ENCODE peak calls at places on chromosomes 6 and 20, in four cellular contexts. One of them, this sample, is unnamed.

GRCh38 chr6:143290206-143290605 is 160.3 kb downstream of the ADAT2 start:
- DNase-seq in cardiac muscle cell: no peak
- DNase-seq in H1: no peak
- DNase-seq in OCI-M1: no peak
- DNase-seq in this sample: no peak

GRCh38 chr20:24359306-24359705 is 110.1 kb upstream of the SYNDIG1 start:
- DNase-seq in cardiac muscle cell: no peak
- DNase-seq in H1: no peak
- DNase-seq in OCI-M1: no peak
- DNase-seq in this sample: no peak

GRCh38 chr20:23874747-23875146 is 4.8 kb downstream of the CST5 start:
- DNase-seq in cardiac muscle cell: no peak
- DNase-seq in H1: no peak
- DNase-seq in OCI-M1: no peak
- DNase-seq in this sample: no peak

GRCh38 chr20:50691585-50692552 is 527 bp upstream of the RIPOR3 start:
- DNase-seq in cardiac muscle cell: peak
- DNase-seq in H1: no peak
- DNase-seq in OCI-M1: peak
- DNase-seq in this sample: no peak

GRCh38 chr20:9518776-9519175 is 4.4 kb downstream of the LAMP5 start:
- DNase-seq in cardiac muscle cell: no peak
- DNase-seq in H1: no peak
- DNase-seq in OCI-M1: no peak
- DNase-seq in this sample: no peak

GRCh38 chr6:111844921-111845320 is 28.3 kb downstream of the FYN start:
- DNase-seq in cardiac muscle cell: peak
- DNase-seq in H1: no peak
- DNase-seq in OCI-M1: peak
- DNase-seq in this sample: no peak

GRCh38 chr20:9926476-9926875 is 87.6 kb upstream of the PAK5 start:
- DNase-seq in cardiac muscle cell: no peak
- DNase-seq in H1: no peak
- DNase-seq in OCI-M1: no peak
- DNase-seq in this sample: no peak

GRCh38 chr20:402496-402885 is 5.6 kb upstream of the RBCK1 start:
- DNase-seq in cardiac muscle cell: no peak
- DNase-seq in H1: no peak
- DNase-seq in OCI-M1: no peak
- DNase-seq in this sample: no peak

GRCh38 chr6:42190784-42191183 is 4.0 kb downstream of the GUCA1B start:
- DNase-seq in cardiac muscle cell: peak
- DNase-seq in H1: no peak
- DNase-seq in OCI-M1: peak
- DNase-seq in this sample: no peak

GRCh38 chr20:47438464-47439381 is 63.0 kb upstream of the NCOA3 start:
- DNase-seq in cardiac muscle cell: no peak
- DNase-seq in H1: no peak
- DNase-seq in OCI-M1: peak
- DNase-seq in this sample: peak

GRCh38 chr6:149723771-149724417 is 6.0 kb upstream of the LATS1 start:
- DNase-seq in cardiac muscle cell: peak
- DNase-seq in H1: no peak
- DNase-seq in OCI-M1: peak
- DNase-seq in this sample: no peak

GRCh38 chr20:23867152-23867776 is 12.3 kb downstream of the CST5 start:
- DNase-seq in cardiac muscle cell: no peak
- DNase-seq in H1: no peak
- DNase-seq in OCI-M1: no peak
- DNase-seq in this sample: no peak

GRCh38 chr6:165010556-165011535 is 298.6 kb downstream of the C6orf118 start:
- DNase-seq in cardiac muscle cell: peak
- DNase-seq in H1: no peak
- DNase-seq in OCI-M1: no peak
- DNase-seq in this sample: no peak

GRCh38 chr20:33251496-33251895 is 15.7 kb downstream of the BPIFA1 start:
- DNase-seq in cardiac muscle cell: no peak
- DNase-seq in H1: no peak
- DNase-seq in OCI-M1: no peak
- DNase-seq in this sample: no peak

GRCh38 chr6:88422831-88423230 is 256.7 kb upstream of the CNR1 start:
- DNase-seq in cardiac muscle cell: no peak
- DNase-seq in H1: no peak
- DNase-seq in OCI-M1: no peak
- DNase-seq in this sample: no peak

GRCh38 chr6:68638225-68638900 is 3.3 kb downstream of the ADGRB3 start:
- DNase-seq in cardiac muscle cell: peak
- DNase-seq in H1: no peak
- DNase-seq in OCI-M1: peak
- DNase-seq in this sample: no peak

GRCh38 chr6:119226089-119226488 is 123.5 kb downstream of the MAN1A1 start:
- DNase-seq in cardiac muscle cell: no peak
- DNase-seq in H1: no peak
- DNase-seq in OCI-M1: no peak
- DNase-seq in this sample: no peak

GRCh38 chr20:64039293-64040160 is 3.5 kb downstream of the C20orf204 start:
- DNase-seq in cardiac muscle cell: no peak
- DNase-seq in H1: no peak
- DNase-seq in OCI-M1: no peak
- DNase-seq in this sample: no peak

GRCh38 chr6:129744201-129744879 is 34.4 kb upstream of the ARHGAP18 start:
- DNase-seq in cardiac muscle cell: peak
- DNase-seq in H1: no peak
- DNase-seq in OCI-M1: peak
- DNase-seq in this sample: no peak

GRCh38 chr20:59718071-59718470 is 113.7 kb downstream of the PHACTR3 start:
- DNase-seq in cardiac muscle cell: no peak
- DNase-seq in H1: no peak
- DNase-seq in OCI-M1: no peak
- DNase-seq in this sample: no peak

GRCh38 chr6:168827484-168827883 is 386.5 kb downstream of the SMOC2 start:
- DNase-seq in cardiac muscle cell: no peak
- DNase-seq in H1: no peak
- DNase-seq in OCI-M1: no peak
- DNase-seq in this sample: no peak

GRCh38 chr6:36430351-36430750 is 12.3 kb downstream of the PXT1 start:
- DNase-seq in cardiac muscle cell: peak
- DNase-seq in H1: no peak
- DNase-seq in OCI-M1: no peak
- DNase-seq in this sample: no peak

GRCh38 chr6:128282956-128283355 is 237.4 kb downstream of the PTPRK start:
- DNase-seq in cardiac muscle cell: no peak
- DNase-seq in H1: no peak
- DNase-seq in OCI-M1: peak
- DNase-seq in this sample: no peak

This sample was measured in GM12878.